ENCODE peak calls at places on chromosomes 16 and 17, in four cellular contexts. D, J, V and N are unnamed samples.

GRCh38 chr17:19346351-19347255 is 15.9 kb downstream of the B9D1 start:
- DNase-seq in V (no peak), J (peak), D (no peak), N (peak)

GRCh38 chr16:54446639-54447038 is 160.1 kb upstream of the IRX3 start:
- DNase-seq in V (no peak), D (no peak), J (peak), N (no peak)

GRCh38 chr16:50372611-50373344 is 4.0 kb upstream of the BRD7 start:
- DNase-seq in J (peak), D (no peak), V (no peak), N (peak)

GRCh38 chr17:2347805-2348685 is 10.7 kb downstream of the SGSM2 start:
- DNase-seq in J (peak), V (peak), D (peak), N (peak)

GRCh38 chr17:10843806-10844205 is 5.9 kb upstream of the PIRT start:
- DNase-seq in J (no peak), D (peak), V (no peak), N (no peak)

GRCh38 chr16:1379054-1379862 is 27.5 kb downstream of the GNPTG start:
- DNase-seq in J (peak), V (peak), D (peak), N (peak)

GRCh38 chr17:82605939-82606600 is 42.2 kb downstream of the WDR45B start:
- DNase-seq in D (no peak), V (no peak), J (no peak), N (no peak)

GRCh38 chr17:3688852-3689261 is 7.1 kb downstream of the P2RX5 start:
- DNase-seq in V (no peak), J (no peak), D (no peak), N (no peak)

GRCh38 chr16:50261707-50262235 is 4.6 kb upstream of the ADCY7 start:
- DNase-seq in V (no peak), D (no peak), J (no peak), N (no peak)

GRCh38 chr17:705863-706262 is 8.8 kb downstream of the VPS53 start:
- DNase-seq in V (no peak), D (no peak), J (no peak), N (no peak)

GRCh38 chr17:4555863-4556646 is 871 bp upstream of the MYBBP1A start:
- DNase-seq in V (no peak), D (no peak), J (no peak), N (no peak)

GRCh38 chr17:60832206-60832605 is 154.6 kb downstream of the BCAS3 start:
- DNase-seq in V (no peak), J (no peak), D (peak), N (no peak)

GRCh38 chr16:4891886-4892216 is 44.6 kb downstream of the UBN1 start:
- DNase-seq in V (no peak), D (no peak), J (peak), N (no peak)

GRCh38 chr16:4290236-4290830 is 17.5 kb upstream of the TFAP4 start:
- DNase-seq in V (no peak), D (no peak), J (peak), N (no peak)

GRCh38 chr17:32882734-32883133 is 5.8 kb upstream of the MYO1D start:
- DNase-seq in J (no peak), V (no peak), D (no peak), N (no peak)

GRCh38 chr17:17841620-17842025 is 4.8 kb upstream of the SREBF1 start:
- DNase-seq in V (no peak), D (no peak), J (peak), N (peak)

GRCh38 chr17:82943339-82943738 is 103.5 kb upstream of the ZNF750 start:
- DNase-seq in J (no peak), V (no peak), D (no peak), N (no peak)

GRCh38 chr16:17302213-17302612 is 168.5 kb downstream of the XYLT1 start:
- DNase-seq in V (no peak), D (no peak), J (no peak), N (no peak)

GRCh38 chr16:53121043-53121442 is 66.3 kb downstream of the CHD9 start:
- DNase-seq in J (no peak), V (no peak), D (no peak), N (no peak)

GRCh38 chr16:48451323-48451722 is 66.1 kb upstream of the SIAH1 start:
- DNase-seq in V (no peak), D (no peak), J (no peak), N (no peak)

GRCh38 chr16:62751218-62751617 is 715.0 kb upstream of the CDH8 start:
- DNase-seq in J (no peak), V (no peak), D (no peak), N (no peak)

GRCh38 chr17:82497483-82498405 is 21.8 kb upstream of the FOXK2 start:
- DNase-seq in J (peak), V (peak), D (peak), N (no peak)

GRCh38 chr16:84638195-84638806 is 10.0 kb upstream of the KLHL36 start:
- DNase-seq in D (no peak), V (peak), J (no peak), N (no peak)

GRCh38 chr16:12435730-12436129 is 368.0 kb downstream of the CPPED1 start:
- DNase-seq in J (no peak), V (no peak), D (no peak), N (no peak)

GRCh38 chr17:66165537-66166123 is 26.3 kb downstream of the CEP112 start:
- DNase-seq in V (peak), J (peak), D (peak), N (peak)

GRCh38 chr17:30532871-30533270 is 55.7 kb downstream of the GOSR1 start:
- DNase-seq in D (no peak), J (no peak), V (no peak), N (no peak)

GRCh38 chr17:29039764-29040598 is 3.0 kb upstream of the PIPOX start:
- DNase-seq in J (peak), V (no peak), D (no peak), N (peak)

GRCh38 chr17:49715221-49715620 is 7.5 kb upstream of the SLC35B1 start:
- DNase-seq in V (no peak), D (no peak), J (no peak), N (no peak)

GRCh38 chr16:48350716-48351115 is 34.5 kb downstream of the SIAH1 start:
- DNase-seq in J (no peak), D (no peak), V (no peak), N (no peak)

GRCh38 chr16:19283637-19284036 is 1.9 kb upstream of the CLEC19A start:
- DNase-seq in D (no peak), V (no peak), J (no peak), N (no peak)

GRCh38 chr16:67392301-67393059 is 818 bp downstream of the TPPP3 start:
- DNase-seq in J (no peak), D (no peak), V (no peak), N (no peak)

GRCh38 chr16:79758615-79759346 is 158.2 kb upstream of the MAF start:
- DNase-seq in V (no peak), J (peak), D (no peak), N (no peak)

GRCh38 chr17:57422574-57423164 is 166.3 kb downstream of the MSI2 start:
- DNase-seq in V (no peak), D (no peak), J (peak), N (peak)

GRCh38 chr17:55177159-55177913 is 87.4 kb upstream of the HLF start:
- DNase-seq in V (no peak), D (no peak), J (peak), N (no peak)

GRCh38 chr17:64941045-64941444 is 21.8 kb upstream of the LRRC37A3 start:
- DNase-seq in J (no peak), D (no peak), V (no peak), N (no peak)

GRCh38 chr17:560379-560935 is 154.2 kb downstream of the VPS53 start:
- DNase-seq in V (no peak), D (no peak), J (peak), N (no peak)

GRCh38 chr17:6413073-6413472 is 21.8 kb downstream of the AIPL1 start:
- DNase-seq in V (no peak), D (no peak), J (peak), N (peak)

GRCh38 chr16:19994771-19995170 is 78.9 kb downstream of the GPR139 start:
- DNase-seq in V (no peak), D (no peak), J (no peak), N (no peak)